ENCODE peak calls at places on chromosome 9, in nine cellular contexts. Z, M, C, X, Q, I, Y, S and D are unnamed samples.

GRCh38 chr9:98255064-98255577 is 328 bp downstream of the TBC1D2 start:
- DNase-seq in X (peak; percentile 63), M (peak; percentile 18), Z (no peak), C (peak; percentile 54), Q (no peak), Y (peak; percentile 41), S (peak; percentile 50), I (no peak), D (no peak)

GRCh38 chr9:137492464-137493162 is 33.5 kb upstream of the NSMF start:
- DNase-seq in S (no peak), Z (no peak), X (no peak), Q (peak; percentile 78), M (no peak), Y (peak; percentile 63), C (no peak), I (no peak), D (no peak)

GRCh38 chr9:105976257-105976656 is 281.9 kb downstream of the TMEM38B start:
- DNase-seq in S (no peak), Y (no peak), M (no peak), Q (no peak), Z (no peak), C (no peak), X (no peak), I (no peak), D (no peak)

GRCh38 chr9:86077286-86077685 is 22.1 kb downstream of the GOLM1 start:
- DNase-seq in I (no peak), M (no peak), X (no peak), Q (no peak), Z (no peak), S (no peak), C (no peak), Y (no peak), D (no peak)

GRCh38 chr9:15927131-15927530 is 374.3 kb downstream of the CCDC171 start:
- DNase-seq in Q (no peak), C (no peak), S (no peak), M (no peak), I (no peak), X (peak; percentile 59), Y (no peak), Z (no peak), D (no peak)

GRCh38 chr9:127492616-127493015 is 41.3 kb downstream of the LRSAM1 start:
- DNase-seq in M (no peak), Z (no peak), X (no peak), Q (no peak), S (no peak), Y (no peak), I (no peak), C (no peak), D (no peak)

GRCh38 chr9:29213374-29214161 is 1640.3 kb upstream of the C9orf72 start:
- DNase-seq in Z (no peak), X (no peak), C (no peak), Q (no peak), I (no peak), Y (peak; percentile 90), S (no peak), M (peak; percentile 35), D (peak; percentile 51)

GRCh38 chr9:33750839-33751339 is 44.5 kb upstream of the PRSS3 start:
- DNase-seq in C (no peak), X (peak; percentile 6), Q (no peak), Z (no peak), I (no peak), M (no peak), Y (no peak), S (no peak), D (no peak)

GRCh38 chr9:7174884-7175283 is 417.1 kb downstream of the KDM4C start:
- DNase-seq in I (no peak), C (no peak), M (no peak), X (no peak), S (no peak), Z (no peak), Q (no peak), Y (peak; percentile 28), D (no peak)

GRCh38 chr9:122087406-122088200 is 5.5 kb downstream of the TTLL11 start:
- DNase-seq in I (no peak), Z (no peak), S (no peak), Q (no peak), M (no peak), X (peak; percentile 44), C (no peak), Y (no peak), D (no peak)

GRCh38 chr9:21155501-21155900 is 11.0 kb downstream of the IFNA21 start:
- DNase-seq in M (no peak), Y (no peak), Q (no peak), S (no peak), X (peak; percentile 5), I (no peak), C (no peak), Z (no peak), D (no peak)

DNA sequence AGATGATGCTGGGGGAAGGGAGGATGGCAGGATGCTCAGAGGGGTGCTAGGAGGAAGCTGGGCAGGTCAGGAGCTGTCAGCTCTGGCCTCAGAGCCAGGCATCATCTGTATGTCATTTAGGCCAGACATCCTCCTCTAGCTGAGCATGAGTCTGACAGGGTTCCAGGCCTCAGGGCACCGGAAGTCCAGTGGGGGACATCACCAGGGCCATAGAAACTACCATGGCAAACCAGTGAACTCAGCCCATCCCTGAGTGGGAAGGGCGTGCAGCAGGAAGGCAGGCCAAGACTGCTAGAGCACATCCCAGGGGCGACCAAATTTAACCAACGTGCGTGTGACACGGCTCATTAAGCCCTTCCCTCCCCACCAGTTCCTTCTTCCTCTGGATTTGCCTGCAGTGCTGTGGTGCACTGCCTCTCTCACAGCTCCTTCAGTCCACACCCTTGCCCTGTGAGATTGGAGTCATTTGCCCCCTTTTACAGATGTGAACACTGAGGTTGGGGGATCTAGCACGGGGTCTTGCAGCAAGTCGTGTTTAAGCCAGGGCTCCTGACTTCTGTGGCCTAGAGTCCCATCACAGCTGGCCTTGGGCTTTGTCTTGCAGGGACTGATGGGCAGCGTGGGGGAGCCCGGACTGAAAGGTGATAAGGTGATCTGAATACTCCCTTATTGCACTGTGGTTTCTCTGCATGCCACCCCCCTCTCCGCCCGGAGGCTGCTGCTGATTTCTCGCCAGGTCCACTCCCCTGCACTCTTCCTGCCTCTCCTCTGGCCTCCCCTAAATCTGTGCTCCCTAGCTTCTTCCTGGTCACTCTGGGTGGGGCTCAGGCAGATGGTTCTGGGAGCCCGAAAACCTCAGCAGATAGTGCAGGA is 76.1 kb downstream of the COL27A1 start:
- DNase-seq in Y (no peak), S (no peak), Q (no peak), X (no peak), Z (no peak), I (no peak), M (no peak), C (no peak), D (no peak)
- H3K4me1 ChIP-seq in Y (no peaks in the 10 kb centered on the region), S (peaks cover 4% of the 10 kb centered on the region), Q (no peaks in the 10 kb centered on the region), X (peaks cover 3% of the 10 kb centered on the region), Z (no peaks in the 10 kb centered on the region), I (no peaks in the 10 kb centered on the region), M (no peaks in the 10 kb centered on the region), C (no peaks in the 10 kb centered on the region), D (peaks cover 38% of the 10 kb centered on the region)

GRCh38 chr9:131399972-131400371 is 6.1 kb downstream of the PRRC2B start:
- DNase-seq in Z (no peak), C (no peak), X (no peak), M (no peak), S (no peak), I (no peak), Q (peak; percentile 3), Y (no peak), D (no peak)
- H3K4me1 ChIP-seq in Z (peaks cover 41% of the 10 kb centered on the region), C (peaks cover 29% of the 10 kb centered on the region), X (peaks cover 46% of the 10 kb centered on the region), M (peaks cover 18% of the 10 kb centered on the region), S (peaks cover 96% of the 10 kb centered on the region), I (peaks cover 89% of the 10 kb centered on the region), Q (peaks cover 53% of the 10 kb centered on the region), Y (peaks cover 46% of the 10 kb centered on the region), D (peaks cover 20% of the 10 kb centered on the region)

DNA sequence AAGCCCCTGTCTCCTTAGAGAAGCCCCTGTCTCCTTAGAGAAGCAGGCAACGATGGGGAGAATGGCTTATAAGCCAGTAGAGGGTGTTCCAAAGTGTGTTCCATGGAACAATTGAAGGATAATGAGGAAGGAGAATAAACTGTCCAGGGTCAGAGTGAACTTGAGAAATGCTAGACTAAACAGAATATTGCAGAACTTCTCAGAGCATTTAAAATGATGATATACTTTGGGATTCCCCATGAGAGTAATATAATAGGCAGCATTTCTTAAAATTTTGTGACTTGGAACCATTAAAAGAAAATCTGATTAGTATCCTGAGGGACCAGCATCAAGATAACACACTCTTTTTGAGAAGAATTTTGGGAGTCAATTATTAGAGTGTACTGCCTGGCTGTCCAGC is 116.7 kb downstream of the PBX3 start:
- DNase-seq in Z (no peak), X (no peak), C (no peak), Q (no peak), S (no peak), I (no peak), Y (no peak), M (no peak), D (no peak)
- H3K4me1 ChIP-seq in Z (no peaks in the 10 kb centered on the region), X (no peaks in the 10 kb centered on the region), C (no peaks in the 10 kb centered on the region), Q (no peaks in the 10 kb centered on the region), S (peaks cover 13% of the 10 kb centered on the region), I (no peaks in the 10 kb centered on the region), Y (no peaks in the 10 kb centered on the region), M (no peaks in the 10 kb centered on the region), D (no peaks in the 10 kb centered on the region)

DNA sequence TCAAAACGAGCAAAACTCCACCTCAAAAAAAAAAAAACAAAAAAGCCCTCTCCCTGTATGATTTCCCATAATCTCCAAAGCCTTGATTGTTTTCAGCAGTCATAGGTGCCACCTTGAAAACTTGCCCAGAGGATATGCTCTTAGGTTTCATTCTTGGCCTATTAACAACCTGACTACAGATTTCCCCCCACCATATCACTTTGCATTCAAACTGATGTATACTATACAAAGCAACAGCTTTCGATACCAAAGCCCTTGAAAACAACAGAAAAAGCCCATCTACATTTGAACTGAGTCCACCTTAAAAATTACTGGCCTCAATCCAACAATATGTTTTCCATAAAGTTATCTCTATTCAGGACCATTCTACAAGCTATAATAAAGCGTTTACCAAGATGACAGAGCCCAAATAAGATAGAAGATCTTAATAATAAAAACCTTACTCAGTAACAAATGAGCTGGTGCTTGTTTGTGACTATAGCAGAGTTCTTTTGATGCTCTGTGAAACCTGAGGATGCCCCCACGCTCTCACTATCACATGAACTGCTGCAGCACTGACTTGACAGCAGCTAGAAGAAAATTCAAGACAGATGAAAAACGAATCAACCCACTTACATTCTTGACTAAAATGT is 44.4 kb downstream of the FNBP1 start:
- DNase-seq in S (no peak), C (no peak), M (no peak), X (no peak), I (no peak), Z (no peak), Q (no peak), Y (no peak), D (no peak)
- H3K4me1 ChIP-seq in S (peaks cover 15% of the 10 kb centered on the region), C (no peaks in the 10 kb centered on the region), M (peaks cover 1% of the 10 kb centered on the region), X (peaks cover 9% of the 10 kb centered on the region), I (peaks cover 52% of the 10 kb centered on the region), Z (peaks cover 8% of the 10 kb centered on the region), Q (no peaks in the 10 kb centered on the region), Y (peaks cover 46% of the 10 kb centered on the region), D (peaks cover 2% of the 10 kb centered on the region)